ENCODE peak calls at places on chromosomes 3 and 15, in five cellular contexts. A, Q, J, V and S are unnamed samples.
A peak's percentile ranks its signal among the peaks of the same experiment; 100 is the strongest.

GRCh38 chr3:37480003-37480402 is 305.6 kb upstream of the LRRFIP2 start:
- DNase-seq in J (no peak), A (no peak), Q (no peak), V (no peak), S (no peak)

GRCh38 chr3:45140392-45140791 is 5.8 kb downstream of the CDCP1 start:
- DNase-seq in Q (no peak), V (peak; percentile 65), J (no peak), A (no peak), S (peak; percentile 78)

GRCh38 chr3:89690649-89691048 is 583.2 kb downstream of the EPHA3 start:
- DNase-seq in A (peak; percentile 25), V (peak; percentile 14), Q (peak; percentile 27), J (no peak), S (peak; percentile 29)

GRCh38 chr3:147030274-147030673 is 376.1 kb downstream of the ZIC4 start:
- DNase-seq in V (peak; percentile 42), Q (no peak), J (no peak), A (no peak), S (no peak)

GRCh38 chr15:98800437-98801233 is 152.3 kb downstream of the IGF1R start:
- DNase-seq in A (peak; percentile 79), J (peak; percentile 57), Q (peak; percentile 94), V (peak; percentile 72), S (peak; percentile 48)

GRCh38 chr15:70323111-70323851 is 225.6 kb upstream of the TLE3 start:
- DNase-seq in V (peak; percentile 63), Q (peak; percentile 79), J (no peak), A (peak; percentile 6), S (no peak)

GRCh38 chr15:81338422-81339007 is 14.6 kb upstream of the STARD5 start:
- DNase-seq in A (peak; percentile 91), Q (peak; percentile 90), J (no peak), V (peak; percentile 96), S (peak; percentile 15)

GRCh38 chr3:50479523-50479922 is 23.9 kb downstream of the CACNA2D2 start:
- DNase-seq in V (no peak), A (no peak), J (no peak), Q (no peak), S (no peak)

GRCh38 chr3:9047465-9048346 is 84.4 kb upstream of the RAD18 start:
- DNase-seq in V (no peak), Q (no peak), J (no peak), A (no peak), S (no peak)

GRCh38 chr15:58203537-58203936 is 65.4 kb downstream of the AQP9 start:
- DNase-seq in V (peak; percentile 94), Q (peak; percentile 94), J (no peak), A (peak; percentile 98), S (no peak)

GRCh38 chr15:41443275-41443674 is 26.4 kb downstream of the RTF1 start:
- DNase-seq in V (no peak), A (no peak), Q (no peak), J (no peak), S (no peak)

GRCh38 chr3:134718736-134719135 is 67.9 kb upstream of the KY start:
- DNase-seq in J (no peak), A (no peak), Q (peak; percentile 50), V (peak; percentile 71), S (no peak)

GRCh38 chr15:96406701-96407100 is 76.2 kb downstream of the NR2F2 start:
- DNase-seq in A (no peak), V (no peak), J (no peak), Q (no peak), S (no peak)

GRCh38 chr15:62457100-62457499 is 292.0 kb upstream of the C2CD4B start:
- DNase-seq in Q (no peak), J (no peak), A (no peak), V (no peak), S (no peak)

GRCh38 chr15:74382004-74382816 is 14.8 kb upstream of the CYP11A1 start:
- DNase-seq in J (peak; percentile 91), A (peak; percentile 69), Q (peak; percentile 82), V (no peak), S (peak; percentile 77)

GRCh38 chr3:49716691-49717538 is 2.6 kb downstream of the AMIGO3 start:
- DNase-seq in Q (no peak), V (no peak), J (no peak), A (no peak), S (no peak)

GRCh38 chr15:98842192-98842972 is 165.2 kb downstream of the PGPEP1L start:
- DNase-seq in Q (no peak), A (peak; percentile 34), J (no peak), V (no peak), S (no peak)

GRCh38 chr15:48190932-48191573 is 412 bp upstream of the CTXN2 start:
- DNase-seq in Q (peak; percentile 76), A (peak; percentile 47), V (peak; percentile 51), J (peak; percentile 79), S (peak; percentile 52)